ENCODE peak calls at places on chromosomes 3 and 15, in six cellular contexts. G is testis, C is H9, W is DND-41, X is tibial artery, Z is stomach. T is an unnamed sample.

GRCh38 chr3:56494679-56495322 is 26.5 kb upstream of the ERC2 start:
- DNase-seq in Z (peak), C (peak), G (peak), W (peak), X (peak), T (peak)

GRCh38 chr3:127043041-127043641 is 60.2 kb downstream of the PLXNA1 start:
- DNase-seq in W (no peak), G (no peak), X (no peak), Z (peak), C (peak), T (no peak)

GRCh38 chr15:88139936-88140335 is 116.6 kb downstream of the NTRK3 start:
- DNase-seq in W (no peak), Z (no peak), C (no peak), X (no peak), G (no peak), T (no peak)

GRCh38 chr15:48766196-48766595 is 44.7 kb downstream of the CEP152 start:
- DNase-seq in G (no peak), X (no peak), Z (peak), C (no peak), W (no peak), T (no peak)

GRCh38 chr3:115518100-115518852 is 105.0 kb upstream of the GAP43 start:
- DNase-seq in C (peak), W (no peak), G (peak), X (no peak), Z (no peak), T (peak)

GRCh38 chr3:46351646-46352045 is 2.3 kb upstream of the CCR2 start:
- DNase-seq in X (no peak), C (no peak), W (no peak), Z (no peak), G (no peak), T (no peak)

GRCh38 chr3:155963557-155963956 is 93.1 kb downstream of the GMPS start:
- DNase-seq in Z (no peak), G (no peak), X (no peak), W (no peak), C (no peak), T (no peak)

GRCh38 chr3:137792633-137793271 is 28.6 kb downstream of the SOX14 start:
- DNase-seq in Z (no peak), C (peak), W (peak), G (peak), X (no peak), T (no peak)

GRCh38 chr15:31525296-31525695 is 198.7 kb downstream of the KLF13 start:
- DNase-seq in W (no peak), C (no peak), G (no peak), X (no peak), Z (no peak), T (no peak)

GRCh38 chr3:133570937-133571320 is 2.6 kb upstream of the CDV3 start:
- DNase-seq in C (no peak), X (no peak), G (no peak), Z (no peak), W (no peak), T (no peak)

GRCh38 chr3:176147251-176147650 is 1050.0 kb downstream of the TBL1XR1 start:
- DNase-seq in G (no peak), W (no peak), C (no peak), Z (no peak), X (no peak), T (no peak)

GRCh38 chr15:101221858-101222257 is 30.0 kb downstream of the CHSY1 start:
- DNase-seq in C (no peak), G (no peak), W (no peak), Z (no peak), X (no peak), T (no peak)

GRCh38 chr3:86954226-86954625 is 36.7 kb downstream of the VGLL3 start:
- DNase-seq in G (no peak), X (no peak), C (no peak), W (no peak), Z (no peak), T (no peak)

GRCh38 chr3:131973731-131974130 is 61.1 kb downstream of the CPNE4 start:
- DNase-seq in Z (no peak), C (no peak), G (no peak), X (no peak), W (no peak), T (no peak)

GRCh38 chr3:131977363-131977762 is 57.5 kb downstream of the CPNE4 start:
- DNase-seq in C (no peak), Z (no peak), W (no peak), X (no peak), G (no peak), T (no peak)

GRCh38 chr3:131972550-131972949 is 62.3 kb downstream of the CPNE4 start:
- DNase-seq in Z (no peak), W (no peak), C (no peak), X (no peak), G (no peak), T (no peak)

GRCh38 chr3:131976448-131976847 is 58.4 kb downstream of the CPNE4 start:
- DNase-seq in C (no peak), Z (no peak), X (no peak), W (no peak), G (no peak), T (no peak)

GRCh38 chr3:131975047-131975446 is 59.8 kb downstream of the CPNE4 start:
- DNase-seq in W (no peak), X (no peak), C (no peak), G (no peak), Z (no peak), T (no peak)
- H3K27ac ChIP-seq in W (no peak), X (no peak), C (no peak), G (no peak), Z (no peak), T (no peak)

GRCh38 chr3:12054245-12054644 is 50.1 kb downstream of the SYN2 start:
- DNase-seq in W (no peak), G (no peak), X (no peak), C (no peak), Z (no peak), T (no peak)
- H3K27ac ChIP-seq in W (no peak), G (no peak), X (no peak), C (no peak), Z (no peak), T (no peak)

GRCh38 chr15:92960996-92961681 is 61.0 kb downstream of the CHD2 start:
- DNase-seq in C (no peak), W (no peak), G (no peak), Z (no peak), X (no peak), T (no peak)
- H3K27ac ChIP-seq in C (no peak), W (no peak), G (no peak), Z (no peak), X (no peak), T (no peak)

DNA sequence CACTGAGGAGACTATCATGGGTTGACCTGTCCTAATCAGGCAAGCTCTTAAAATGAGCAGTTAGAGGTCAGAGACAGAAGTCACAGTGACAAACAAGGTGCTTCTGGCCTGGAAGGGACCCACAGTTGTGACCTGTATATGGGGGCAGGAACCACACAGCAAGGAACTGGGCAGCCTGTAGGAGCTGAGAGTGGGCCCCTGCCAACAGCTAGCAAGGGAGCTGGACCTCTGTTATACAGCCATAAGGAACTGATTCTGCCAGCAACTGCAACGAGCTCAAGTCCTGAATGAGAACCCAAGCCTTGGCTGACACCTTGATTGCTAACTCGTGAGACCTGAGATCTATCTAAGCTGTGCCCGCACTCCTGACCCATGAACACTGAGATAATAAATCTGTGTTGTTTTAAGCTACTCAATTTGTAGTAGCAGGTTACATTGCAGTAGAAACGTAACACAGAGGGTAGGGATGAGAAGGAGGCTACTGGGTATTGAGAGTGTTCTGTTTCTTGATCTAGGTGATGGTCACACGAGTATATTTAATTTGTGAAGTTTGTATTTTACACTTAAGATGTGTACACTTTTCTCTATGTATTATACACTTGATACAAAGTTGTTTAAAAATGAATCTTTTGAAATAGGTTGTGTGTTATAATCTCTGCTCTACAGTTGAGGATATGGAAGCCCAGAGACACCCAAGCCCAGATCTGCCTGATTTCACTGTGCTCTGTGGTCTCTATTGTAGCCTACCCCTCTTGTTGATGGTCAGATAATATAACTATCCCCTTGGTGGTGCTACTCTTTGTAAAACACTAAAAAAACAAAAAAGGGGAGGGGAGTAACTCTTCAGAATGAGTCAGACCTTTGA is 44.6 kb upstream of the MAGI1 start:
- DNase-seq in X (no peak), C (no peak), G (no peak), Z (no peak), W (no peak), T (no peak)
- H3K27ac ChIP-seq in X (no peak), C (no peak), G (no peak), Z (no peak), W (no peak), T (no peak)

DNA sequence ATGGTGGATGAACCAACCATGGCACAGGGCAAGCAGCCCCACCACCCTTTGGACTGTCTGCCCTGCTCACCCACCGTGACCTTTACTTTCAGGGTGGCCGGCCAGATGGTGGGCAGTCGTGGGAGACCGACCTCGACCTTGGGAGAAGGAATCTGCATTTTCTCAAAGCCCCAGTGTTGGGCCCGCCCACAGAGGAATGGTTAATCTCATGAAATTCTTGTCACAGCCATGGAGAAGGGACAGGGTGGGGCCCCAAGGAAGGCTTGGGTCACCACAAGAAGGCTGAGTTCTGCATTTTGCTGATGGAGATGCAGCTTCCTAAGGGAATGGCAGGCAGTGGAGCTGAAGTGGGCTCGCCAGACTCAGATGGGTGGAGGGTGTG is 2.9 kb downstream of the PLXND1 start:
- DNase-seq in Z (no peak), G (no peak), C (no peak), W (no peak), X (no peak), T (no peak)
- H3K27ac ChIP-seq in Z (peak), G (peak), C (no peak), W (peak), X (peak), T (peak)

GRCh38 chr3:158771577-158771976 is 30.3 kb upstream of the MFSD1 start:
- DNase-seq in Z (no peak), G (no peak), C (no peak), X (no peak), W (no peak), T (no peak)
- H3K27ac ChIP-seq in Z (no peak), G (no peak), C (no peak), X (no peak), W (no peak), T (no peak)

GRCh38 chr3:111800472-111800871 is 58.6 kb upstream of the PHLDB2 start:
- DNase-seq in X (no peak), C (no peak), G (no peak), Z (no peak), W (no peak), T (no peak)
- H3K27ac ChIP-seq in X (peak), C (no peak), G (no peak), Z (no peak), W (no peak), T (no peak)